ENCODE peak calls at places on chromosomes 11 and 22, in nine cellular contexts. Z is thoracic aorta, F is H1, P is kidney, I is pancreas, A is body of pancreas, Q is right atrium auricular region, B is OCI-LY7, D is psoas muscle. E is an unnamed sample. For H3K9me3, the result is how much of the 10 kb centered on the place peaks cover.

GRCh38 chr11:33912405-33913361 is 20.8 kb upstream of the LMO2 start:
- DNase-seq in Z (no peak), F (no peak), P (no peak), I (no peak), A (no peak), Q (no peak), B (no peak), D (no peak), E (no peak)

GRCh38 chr11:106552694-106553203 is 465.5 kb downstream of the GUCY1A2 start:
- DNase-seq in Z (no peak), F (no peak), P (no peak), I (no peak), A (no peak), Q (no peak), B (no peak), D (no peak), E (no peak)

GRCh38 chr11:123111465-123111864 is 49.5 kb upstream of the HSPA8 start:
- DNase-seq in Z (no peak), F (no peak), P (no peak), I (no peak), A (no peak), Q (no peak), B (peak), D (no peak), E (peak)

GRCh38 chr11:69097263-69097662 is 48.5 kb downstream of the TPCN2 start:
- DNase-seq in Z (no peak), F (no peak), P (peak), I (no peak), A (no peak), Q (no peak), B (no peak), D (no peak), E (no peak)

GRCh38 chr11:75160328-75160757 is 9.4 kb downstream of the SLCO2B1 start:
- DNase-seq in Z (no peak), F (no peak), P (peak), I (no peak), A (peak), Q (no peak), B (no peak), D (no peak), E (no peak)

GRCh38 chr22:46367707-46368191 is 32.2 kb downstream of the TRMU start:
- DNase-seq in Z (no peak), F (peak), P (peak), I (peak), A (peak), Q (no peak), B (peak), D (peak), E (peak)

GRCh38 chr22:21009638-21010425 is 5.1 kb upstream of the P2RX6 start:
- DNase-seq in Z (no peak), F (peak), P (peak), I (peak), A (peak), Q (no peak), B (peak), D (no peak), E (peak)

GRCh38 chr11:112588252-112588668 is 327.6 kb upstream of the PLET1 start:
- DNase-seq in Z (peak), F (no peak), P (peak), I (peak), A (peak), Q (peak), B (peak), D (peak), E (peak)

GRCh38 chr11:15770798-15771414 is 585.4 kb downstream of the SOX6 start:
- DNase-seq in Z (no peak), F (peak), P (no peak), I (peak), A (peak), Q (no peak), B (peak), D (peak), E (peak)

GRCh38 chr22:37733625-37734401 is 37.0 kb downstream of the TRIOBP start:
- DNase-seq in Z (no peak), F (no peak), P (no peak), I (no peak), A (no peak), Q (no peak), B (no peak), D (no peak), E (no peak)

GRCh38 chr11:12433571-12434061 is 56.2 kb downstream of the PARVA start:
- DNase-seq in Z (no peak), F (no peak), P (no peak), I (no peak), A (no peak), Q (no peak), B (no peak), D (no peak), E (no peak)

GRCh38 chr11:102849319-102849718 is 5.9 kb upstream of the MMP3 start:
- DNase-seq in Z (no peak), F (no peak), P (no peak), I (no peak), A (no peak), Q (no peak), B (no peak), D (no peak), E (no peak)

GRCh38 chr22:19522190-19522880 is 1.9 kb downstream of the CLDN5 start:
- DNase-seq in Z (no peak), F (no peak), P (no peak), I (no peak), A (no peak), Q (no peak), B (no peak), D (no peak), E (no peak)

GRCh38 chr11:118620529-118621070 is 13.2 kb downstream of the PHLDB1 start:
- DNase-seq in Z (no peak), F (no peak), P (peak), I (no peak), A (no peak), Q (no peak), B (no peak), D (no peak), E (no peak)

GRCh38 chr11:26946209-26946828 is 47.6 kb upstream of the FIBIN start:
- DNase-seq in Z (no peak), F (no peak), P (no peak), I (no peak), A (no peak), Q (no peak), B (no peak), D (no peak), E (no peak)

GRCh38 chr11:117520966-117521365 is 193.3 kb downstream of the CEP164 start:
- DNase-seq in Z (no peak), F (no peak), P (no peak), I (no peak), A (no peak), Q (no peak), B (no peak), D (no peak), E (no peak)

GRCh38 chr11:121723261-121723741 is 270.5 kb upstream of the SORL1-AS1 start:
- DNase-seq in Z (peak), F (peak), P (no peak), I (no peak), A (peak), Q (no peak), B (no peak), D (no peak), E (no peak)

GRCh38 chr22:38098410-38099249 is 11.9 kb downstream of the BAIAP2L2 start:
- DNase-seq in Z (no peak), F (no peak), P (no peak), I (peak), A (no peak), Q (no peak), B (no peak), D (no peak), E (no peak)

GRCh38 chr22:40524392-40525249 is 111.9 kb downstream of the MRTFA start:
- DNase-seq in Z (no peak), F (no peak), P (no peak), I (no peak), A (no peak), Q (no peak), B (peak), D (no peak), E (no peak)

GRCh38 chr11:32326522-32326921 is 108.8 kb downstream of the WT1 start:
- DNase-seq in Z (no peak), F (no peak), P (no peak), I (no peak), A (no peak), Q (no peak), B (no peak), D (no peak), E (no peak)

GRCh38 chr11:64021742-64022067 is 14.0 kb upstream of the FLRT1 start:
- DNase-seq in Z (no peak), F (no peak), P (no peak), I (no peak), A (no peak), Q (no peak), B (no peak), D (no peak), E (no peak)

GRCh38 chr22:20089977-20090729 is 10.1 kb downstream of the DGCR8 start:
- DNase-seq in Z (no peak), F (no peak), P (peak), I (no peak), A (no peak), Q (no peak), B (no peak), D (no peak), E (no peak)

GRCh38 chr11:62128835-62129234 is 5.0 kb downstream of the INCENP start:
- DNase-seq in Z (no peak), F (no peak), P (no peak), I (no peak), A (no peak), Q (no peak), B (no peak), D (no peak), E (no peak)

GRCh38 chr22:27637604-27638003 is 164.0 kb downstream of the MN1 start:
- DNase-seq in Z (no peak), F (no peak), P (no peak), I (no peak), A (no peak), Q (no peak), B (no peak), D (no peak), E (no peak)

GRCh38 chr22:37448521-37449150 is 21.4 kb upstream of the ELFN2 start:
- DNase-seq in Z (no peak), F (no peak), P (peak), I (no peak), A (no peak), Q (no peak), B (no peak), D (no peak), E (no peak)

GRCh38 chr11:1070594-1071462 is 3.8 kb upstream of the MUC2 start:
- DNase-seq in Z (no peak), F (no peak), P (peak), I (no peak), A (no peak), Q (no peak), B (no peak), D (no peak), E (no peak)

GRCh38 chr22:26131755-26132154 is 37.5 kb upstream of the SEZ6L start:
- DNase-seq in Z (no peak), F (no peak), P (no peak), I (no peak), A (no peak), Q (no peak), B (no peak), D (no peak), E (no peak)

GRCh38 chr11:78870655-78871054 is 296.0 kb upstream of the NARS2 start:
- DNase-seq in Z (no peak), F (no peak), P (no peak), I (no peak), A (no peak), Q (no peak), B (no peak), D (no peak), E (no peak)

GRCh38 chr11:93330446-93330984 is at the start of gene DEUP1:
- DNase-seq in Z (no peak), F (peak), P (peak), I (peak), A (peak), Q (no peak), B (no peak), D (peak), E (no peak)

GRCh38 chr22:42877597-42878340 is 20.7 kb upstream of the ARFGAP3 start:
- DNase-seq in Z (no peak), F (no peak), P (no peak), I (peak), A (no peak), Q (no peak), B (no peak), D (no peak), E (no peak)

GRCh38 chr11:2647953-2648352 is 51.8 kb downstream of the KCNQ1OT1 start:
- DNase-seq in Z (no peak), F (no peak), P (no peak), I (no peak), A (no peak), Q (no peak), B (no peak), D (no peak), E (no peak)

GRCh38 chr11:2649848-2650247 is 49.9 kb downstream of the KCNQ1OT1 start:
- DNase-seq in Z (no peak), F (no peak), P (no peak), I (no peak), A (no peak), Q (no peak), B (no peak), D (no peak), E (no peak)

GRCh38 chr11:2650343-2650867 is 49.4 kb downstream of the KCNQ1OT1 start:
- DNase-seq in Z (no peak), F (no peak), P (no peak), I (no peak), A (no peak), Q (no peak), B (no peak), D (no peak), E (no peak)

GRCh38 chr11:2651054-2651617 is 48.7 kb downstream of the KCNQ1OT1 start:
- DNase-seq in Z (no peak), F (no peak), P (no peak), I (no peak), A (no peak), Q (no peak), B (no peak), D (no peak), E (no peak)

GRCh38 chr11:2649400-2649799 is 50.4 kb downstream of the KCNQ1OT1 start:
- DNase-seq in Z (no peak), F (no peak), P (no peak), I (no peak), A (no peak), Q (no peak), B (no peak), D (no peak), E (no peak)
- H3K9me3 ChIP-seq in Z (half or more), F (half or more), P (half or more), I (under half), A (half or more), Q (half or more), B (under half), D (half or more), E (under half)

DNA sequence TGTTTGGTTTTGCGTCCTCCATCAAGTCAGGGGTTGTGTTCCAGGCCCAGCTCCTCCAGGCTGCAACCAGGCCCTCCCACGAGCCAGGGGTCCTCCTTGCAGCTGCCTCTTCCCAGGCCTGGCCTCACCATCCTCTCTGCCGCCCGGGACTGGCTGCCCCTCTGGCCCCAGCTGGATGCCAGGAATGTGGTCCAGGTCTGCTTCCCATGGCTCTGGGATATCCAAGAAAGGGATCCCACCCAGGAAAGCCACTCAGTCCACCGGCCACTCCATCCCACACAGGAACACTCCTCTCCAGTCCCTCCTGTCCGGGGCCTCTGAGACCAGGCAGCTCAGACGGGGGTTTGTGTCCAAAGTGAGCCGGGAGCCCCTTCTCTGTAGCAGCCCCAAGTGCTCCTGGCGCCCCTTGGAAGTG is 336.4 kb downstream of the BRD1 start:
- DNase-seq in Z (no peak), F (no peak), P (no peak), I (no peak), A (no peak), Q (no peak), B (no peak), D (no peak), E (no peak)
- H3K9me3 ChIP-seq in Z (under half), F (under half), P (under half), I (under half), A (under half), Q (under half), B (under half), D (under half), E (under half)

GRCh38 chr11:71076525-71077304 is 175.7 kb downstream of the SHANK2 start:
- DNase-seq in Z (no peak), F (no peak), P (no peak), I (no peak), A (no peak), Q (no peak), B (no peak), D (no peak), E (no peak)
- H3K9me3 ChIP-seq in Z (under half), F (under half), P (under half), I (under half), A (under half), Q (under half), B (under half), D (under half), E (under half)

DNA sequence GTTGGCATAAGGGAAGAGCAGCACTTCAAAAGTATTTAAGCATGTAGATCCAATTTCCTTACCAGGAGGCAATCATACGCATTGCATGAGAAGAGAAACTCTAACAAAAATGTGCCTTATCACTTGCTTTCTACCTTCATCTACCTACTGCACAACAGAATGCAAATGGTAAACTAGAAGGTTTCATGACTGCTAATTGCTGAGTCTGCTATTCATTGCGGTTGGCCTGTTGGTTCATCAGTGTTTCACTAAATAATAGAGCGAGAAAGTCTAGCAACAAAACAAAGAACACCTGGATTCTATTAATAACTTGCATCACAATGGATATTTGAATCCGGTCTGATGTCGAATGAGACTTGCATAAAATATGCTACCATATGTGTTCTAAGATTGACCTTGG is 229.0 kb downstream of the OPCML start:
- DNase-seq in Z (no peak), F (no peak), P (no peak), I (no peak), A (no peak), Q (no peak), B (no peak), D (no peak), E (no peak)
- H3K9me3 ChIP-seq in Z (under half), F (under half), P (under half), I (under half), A (under half), Q (under half), B (under half), D (under half), E (under half)

GRCh38 chr22:48822278-48823233 is 1005.1 kb downstream of the BRD1 start:
- DNase-seq in Z (no peak), F (no peak), P (no peak), I (peak), A (no peak), Q (no peak), B (no peak), D (no peak), E (no peak)
- H3K9me3 ChIP-seq in Z (under half), F (under half), P (under half), I (under half), A (under half), Q (under half), B (under half), D (under half), E (under half)

E was measured in iPS DF 6.9.